ENCODE peak calls at places on chromosome 6, in nine cellular contexts. X is ovary; J is testis; Y is neural progenitor cell; I is K562; L is endothelial cell; R is CD8-positive, alpha-beta T cell; F is lower lobe of right lung; H is lung. O is an unnamed sample.

GRCh38 chr6:167799033-167799933 is 27.4 kb upstream of the AFDN start:
- DNase-seq in Y (no peak), F (no peak), R (no peak), J (peak), L (no peak), X (no peak), H (peak), I (no peak), O (no peak)

GRCh38 chr6:122026572-122027369 is 372.7 kb upstream of the HSF2 start:
- DNase-seq in Y (no peak), F (no peak), X (no peak), L (no peak), H (no peak), I (no peak), J (no peak), R (no peak), O (no peak)

GRCh38 chr6:83860347-83860731 is 850 bp downstream of the CYB5R4 start:
- DNase-seq in L (no peak), X (no peak), I (no peak), R (no peak), Y (no peak), H (no peak), F (no peak), J (no peak), O (no peak)

GRCh38 chr6:112911949-112912348 is 564.8 kb downstream of the RFPL4B start:
- DNase-seq in I (no peak), R (no peak), J (no peak), H (no peak), X (no peak), L (no peak), Y (no peak), F (no peak), O (no peak)

GRCh38 chr6:87731818-87732661 is 30.0 kb upstream of the AKIRIN2 start:
- DNase-seq in I (peak), L (no peak), F (peak), J (peak), R (peak), X (peak), Y (no peak), H (peak), O (no peak)

GRCh38 chr6:170102038-170102437 is 188.8 kb downstream of the DLL1 start:
- DNase-seq in H (no peak), I (no peak), X (peak), J (no peak), F (no peak), Y (no peak), R (peak), L (peak), O (no peak)

GRCh38 chr6:42451595-42452170 is at the start of gene TRERF1:
- DNase-seq in F (peak), R (peak), H (peak), X (peak), J (peak), I (peak), Y (peak), L (peak), O (peak)

GRCh38 chr6:123604067-123604466 is 32.7 kb downstream of the TRDN start:
- DNase-seq in I (no peak), J (peak), H (no peak), R (no peak), X (no peak), Y (peak), L (no peak), F (no peak), O (no peak)

GRCh38 chr6:107653183-107653580 is 163.3 kb downstream of the SOBP start:
- DNase-seq in I (peak), J (no peak), X (no peak), F (no peak), R (no peak), L (no peak), H (no peak), Y (no peak), O (no peak)

GRCh38 chr6:52725133-52725529 is 38.1 kb downstream of the GSTA2 start:
- DNase-seq in I (peak), R (no peak), F (no peak), J (no peak), Y (no peak), H (no peak), X (no peak), L (no peak), O (no peak)

GRCh38 chr6:33740204-33740608 is 6.5 kb downstream of the IP6K3 start:
- DNase-seq in F (no peak), X (no peak), Y (no peak), J (no peak), L (no peak), R (no peak), I (no peak), H (no peak), O (no peak)

GRCh38 chr6:74715362-74716068 is 490.3 kb downstream of the COL12A1 start:
- DNase-seq in I (no peak), J (no peak), X (no peak), R (no peak), Y (no peak), F (no peak), H (no peak), L (no peak), O (no peak)

GRCh38 chr6:51562198-51562597 is 525.2 kb downstream of the PKHD1 start:
- DNase-seq in H (no peak), Y (no peak), R (no peak), F (no peak), X (no peak), J (no peak), I (no peak), L (no peak), O (no peak)

GRCh38 chr6:147508073-147508870 is at the start of gene SAMD5:
- DNase-seq in I (peak), L (peak), H (peak), X (peak), Y (peak), F (peak), R (no peak), J (peak), O (peak)

GRCh38 chr6:98118357-98119045 is 715.9 kb upstream of the POU3F2 start:
- DNase-seq in F (no peak), J (no peak), L (no peak), X (no peak), H (no peak), Y (peak), I (no peak), R (no peak), O (no peak)

GRCh38 chr6:34295721-34296120 is 46.9 kb upstream of the SMIM29 start:
- DNase-seq in X (no peak), Y (no peak), L (no peak), I (no peak), F (no peak), H (no peak), J (no peak), R (no peak), O (no peak)

GRCh38 chr6:152671146-152671545 is 26.6 kb upstream of the MYCT1 start:
- DNase-seq in L (no peak), F (no peak), X (no peak), Y (no peak), I (no peak), R (no peak), J (no peak), H (no peak), O (no peak)

GRCh38 chr6:152673233-152673632 is 24.5 kb upstream of the MYCT1 start:
- DNase-seq in X (no peak), J (no peak), I (no peak), L (no peak), H (no peak), Y (no peak), F (no peak), R (no peak), O (no peak)

DNA sequence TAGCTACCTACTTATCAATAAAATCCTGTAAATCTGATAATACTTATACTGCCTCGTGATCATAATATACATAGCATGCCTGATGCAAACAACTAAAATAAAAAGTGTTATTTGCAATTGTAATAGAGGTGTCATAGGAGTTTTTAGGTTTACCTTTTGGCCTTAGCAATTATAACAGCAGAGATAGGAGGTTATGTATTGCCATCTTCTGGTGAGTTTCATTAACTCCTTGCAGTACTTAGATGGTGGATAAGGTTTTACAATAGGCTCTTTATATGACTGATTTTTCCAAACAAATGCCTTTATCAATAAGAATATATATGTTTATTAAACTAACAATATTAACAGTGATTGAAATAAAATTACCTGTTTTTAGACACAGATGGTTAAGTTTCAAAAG is 27.8 kb upstream of the MYCT1 start:
- DNase-seq in H (no peak), Y (peak), J (no peak), I (no peak), R (no peak), X (no peak), F (no peak), L (no peak), O (no peak)
- TF ChIP-seq CTCF in H (peak), Y (peak), J (peak), I (no peak), R (no peak), X (peak), F (peak), L (no peak), O (peak)

DNA sequence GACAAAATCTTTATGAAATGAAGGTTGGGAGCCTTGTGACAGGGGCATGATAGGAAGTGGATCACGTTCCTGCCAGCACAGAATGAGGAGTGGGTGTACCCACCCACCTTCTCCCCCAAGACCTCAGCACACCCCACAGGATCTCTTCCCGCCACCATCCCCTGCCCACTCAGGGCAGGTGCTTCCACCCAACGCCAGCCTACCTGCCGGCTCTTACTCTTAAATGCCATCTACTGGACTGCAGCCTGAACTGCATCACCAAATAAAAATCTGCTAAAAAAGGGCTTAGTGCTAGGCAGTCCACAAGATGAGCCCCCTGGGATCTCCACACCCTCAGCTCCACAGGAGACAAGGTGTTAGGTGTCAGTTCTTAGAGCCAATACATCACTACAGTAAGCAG is 20.6 kb downstream of the DTNBP1 start:
- DNase-seq in F (no peak), J (no peak), X (no peak), H (no peak), L (no peak), Y (no peak), I (no peak), R (no peak), O (no peak)
- TF ChIP-seq CTCF in F (no peak), J (no peak), X (no peak), H (no peak), L (peak), Y (peak), I (peak), R (no peak), O (no peak)

GRCh38 chr6:1335367-1336037 is 23.6 kb downstream of the FOXQ1 start:
- DNase-seq in F (peak), H (peak), L (peak), X (no peak), R (no peak), I (no peak), Y (no peak), J (no peak), O (no peak)

GRCh38 chr6:1334725-1335124 is 22.8 kb downstream of the FOXQ1 start:
- DNase-seq in Y (no peak), L (no peak), F (no peak), R (no peak), X (no peak), J (no peak), H (no peak), I (no peak), O (no peak)

GRCh38 chr6:1337791-1338190 is 25.9 kb downstream of the FOXQ1 start:
- DNase-seq in X (no peak), I (no peak), R (no peak), L (no peak), J (no peak), F (no peak), H (no peak), Y (no peak), O (no peak)

DNA sequence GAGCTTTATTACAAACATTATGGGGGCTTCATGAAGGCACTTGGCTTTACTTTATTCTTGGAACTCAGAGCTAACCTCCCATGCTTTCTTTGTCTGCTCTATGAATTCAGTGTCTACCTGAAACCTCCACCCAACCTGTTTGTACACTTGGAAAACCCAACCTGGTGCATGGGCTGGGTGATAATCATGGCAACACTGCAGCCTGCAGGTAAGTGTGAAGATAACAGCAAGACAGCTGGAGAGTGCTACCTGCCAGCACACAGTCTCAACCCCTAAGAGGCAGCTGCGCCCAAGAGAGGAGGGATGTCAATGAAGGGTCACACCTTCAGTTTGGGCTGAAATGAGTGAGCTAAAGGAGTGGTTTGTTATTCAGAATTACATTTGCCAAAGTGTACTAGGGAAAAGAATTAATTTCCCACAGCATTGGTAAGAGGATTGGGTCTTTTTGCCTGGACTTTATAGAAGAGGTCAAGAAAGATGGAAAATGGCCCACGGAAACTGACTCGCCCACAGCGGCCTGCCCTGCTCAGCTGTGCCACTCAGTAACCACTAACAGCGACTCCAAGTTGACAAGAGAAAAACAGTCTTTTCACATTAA is 24.4 kb downstream of the FOXQ1 start:
- DNase-seq in I (no peak), X (no peak), Y (peak), F (no peak), J (no peak), R (no peak), L (peak), H (peak), O (no peak)
- TF ChIP-seq CTCF in I (peak), X (no peak), Y (peak), F (peak), J (no peak), R (no peak), L (peak), H (peak), O (peak)

GRCh38 chr6:32167154-32167760 is 2.9 kb downstream of the EGFL8 start:
- DNase-seq in F (no peak), Y (no peak), R (no peak), J (no peak), L (no peak), I (no peak), X (no peak), H (no peak), O (no peak)

GRCh38 chr6:32168350-32168749 is 4.0 kb downstream of the EGFL8 start:
- DNase-seq in J (no peak), X (no peak), I (peak), R (no peak), F (no peak), L (no peak), H (no peak), Y (no peak), O (no peak)

GRCh38 chr6:32164295-32164694 is at the start of gene EGFL8:
- DNase-seq in H (no peak), I (no peak), J (no peak), L (no peak), Y (peak), F (no peak), X (no peak), R (no peak), O (no peak)

GRCh38 chr6:32167761-32168262 is 3.4 kb downstream of the EGFL8 start:
- DNase-seq in Y (peak), L (no peak), F (no peak), I (peak), H (no peak), X (no peak), J (peak), R (no peak), O (no peak)

DNA sequence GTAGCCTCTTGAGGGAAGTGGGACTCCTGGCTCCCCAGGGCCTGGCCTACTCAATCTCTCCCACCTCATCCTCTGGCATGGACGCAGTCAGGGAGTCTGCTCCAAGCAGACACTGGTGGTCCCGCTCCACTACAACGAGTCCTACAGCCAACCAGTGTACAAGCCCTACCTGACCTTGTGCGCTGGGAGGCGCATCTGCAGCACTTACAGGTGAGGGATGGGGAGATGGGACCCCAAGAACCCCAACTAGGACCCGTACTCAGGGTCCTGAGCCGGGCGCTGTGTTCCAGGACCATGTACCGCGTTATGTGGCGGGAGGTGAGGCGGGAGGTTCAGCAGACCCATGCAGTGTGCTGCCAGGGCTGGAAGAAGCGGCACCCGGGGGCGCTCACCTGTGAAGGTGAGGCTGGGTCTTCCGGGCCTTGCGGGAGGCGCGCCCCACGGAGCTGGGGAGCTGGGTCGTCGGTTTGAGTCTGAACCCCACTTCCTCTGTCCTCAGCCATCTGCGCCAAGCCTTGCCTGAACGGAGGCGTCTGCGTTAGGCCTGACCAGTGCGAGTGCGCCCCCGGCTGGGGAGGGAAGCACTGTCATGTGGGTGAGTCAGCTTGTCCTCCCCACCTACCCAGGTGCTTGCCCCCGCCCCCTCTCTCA is 2.1 kb downstream of the EGFL8 start:
- DNase-seq in J (no peak), Y (no peak), F (no peak), L (no peak), I (peak), R (no peak), H (no peak), X (peak), O (no peak)
- TF ChIP-seq CTCF in J (no peak), Y (peak), F (no peak), L (no peak), I (peak), R (no peak), H (no peak), X (no peak), O (no peak)

GRCh38 chr6:160934157-160934556 is 57.4 kb upstream of the MAP3K4 start:
- DNase-seq in J (no peak), H (no peak), X (no peak), Y (no peak), L (no peak), R (no peak), F (no peak), I (no peak), O (no peak)

GRCh38 chr6:160929831-160930230 is 61.7 kb upstream of the MAP3K4 start:
- DNase-seq in I (no peak), X (no peak), L (no peak), R (no peak), F (no peak), J (no peak), H (no peak), Y (no peak), O (no peak)

GRCh38 chr6:160930547-160931377 is 60.8 kb upstream of the MAP3K4 start:
- DNase-seq in R (peak), J (peak), I (peak), L (peak), X (peak), F (peak), H (peak), Y (peak), O (peak)

GRCh38 chr6:160931378-160932343 is 59.9 kb upstream of the MAP3K4 start:
- DNase-seq in X (peak), I (no peak), F (no peak), L (no peak), H (no peak), Y (peak), R (no peak), J (peak), O (no peak)

GRCh38 chr6:160933256-160933655 is 58.3 kb upstream of the MAP3K4 start:
- DNase-seq in F (no peak), Y (peak), L (peak), J (no peak), I (peak), X (no peak), R (no peak), H (no peak), O (peak)
- TF ChIP-seq CTCF in F (no peak), Y (peak), L (no peak), J (no peak), I (peak), X (no peak), R (no peak), H (no peak), O (no peak)

GRCh38 chr6:53794720-53795253 is at the start of gene LRRC1:
- DNase-seq in X (peak), F (peak), J (peak), I (no peak), Y (peak), H (peak), L (peak), R (peak), O (peak)

GRCh38 chr6:53792973-53793317 is 1.9 kb upstream of the LRRC1 start:
- DNase-seq in F (no peak), J (no peak), Y (no peak), I (no peak), H (no peak), X (no peak), L (no peak), R (no peak), O (no peak)

GRCh38 chr6:53795254-53795701 is 473 bp downstream of the LRRC1 start:
- DNase-seq in Y (no peak), X (no peak), J (no peak), F (no peak), H (no peak), L (no peak), I (no peak), R (no peak), O (no peak)

GRCh38 chr6:53793318-53793975 is 1.4 kb upstream of the LRRC1 start:
- DNase-seq in L (peak), J (peak), Y (peak), H (peak), X (peak), R (peak), I (no peak), F (peak), O (peak)

DNA sequence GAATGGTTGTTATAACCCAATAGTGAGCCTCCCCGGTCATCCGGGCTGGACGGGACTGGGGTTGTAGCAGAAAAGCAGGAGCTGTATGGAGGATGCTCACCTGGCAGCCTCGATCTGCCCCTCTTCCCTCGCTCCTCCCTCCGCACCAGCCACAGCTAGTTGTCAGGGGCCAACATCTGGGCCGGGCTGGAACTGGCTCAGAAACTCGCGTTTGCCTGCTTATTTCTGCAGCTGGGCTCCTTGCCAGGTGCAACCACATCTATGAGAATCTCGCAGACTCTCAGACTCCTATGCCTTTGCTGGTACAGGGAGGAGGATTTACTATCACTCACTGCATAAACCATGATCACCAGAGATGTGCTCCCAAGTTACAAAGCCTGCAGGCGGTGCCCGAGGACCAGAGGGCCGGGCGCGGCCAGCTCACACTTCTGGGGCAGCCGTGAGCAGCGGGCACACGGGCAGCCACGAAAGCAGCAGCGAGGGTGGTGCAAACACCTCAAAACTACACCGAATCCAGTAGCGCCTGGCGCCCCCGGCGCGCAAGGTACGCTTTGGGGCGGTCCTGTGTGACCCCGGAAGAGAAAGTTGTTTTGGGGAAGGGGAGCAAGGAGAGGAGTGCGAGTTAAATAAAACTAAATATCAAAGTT is 609 bp upstream of the LRRC1 start:
- DNase-seq in H (peak), J (peak), X (peak), Y (peak), L (peak), F (peak), I (no peak), R (peak), O (peak)
- TF ChIP-seq CTCF in H (no peak), J (peak), X (peak), Y (peak), L (no peak), F (peak), I (no peak), R (no peak), O (no peak)

O was measured in nephron progenitor cell.